ENCODE peak calls at places on chromosomes 11 and 22, in six cellular contexts. X, L, H, F, O and Y are unnamed samples.

GRCh38 chr22:23219787-23220484 is 39.6 kb downstream of the BCR start:
- DNase-seq in X (peak), L (no peak), H (peak), F (peak), O (no peak), Y (no peak)

GRCh38 chr11:2092956-2093412 is 46.2 kb downstream of the IGF2 start:
- DNase-seq in X (peak), L (peak), H (peak), F (peak), O (no peak), Y (peak)

GRCh38 chr11:17892409-17892808 is 120.4 kb downstream of the SERGEF start:
- DNase-seq in X (no peak), L (no peak), H (no peak), F (no peak), O (no peak), Y (no peak)

GRCh38 chr11:76048763-76049162 is 157.5 kb downstream of the WNT11 start:
- DNase-seq in X (no peak), L (no peak), H (no peak), F (no peak), O (no peak), Y (no peak)

GRCh38 chr11:27938011-27938410 is 169.9 kb downstream of the KIF18A start:
- DNase-seq in X (no peak), L (no peak), H (peak), F (no peak), O (no peak), Y (no peak)

GRCh38 chr11:45285931-45286632 is at the start of gene SYT13:
- DNase-seq in X (peak), L (no peak), H (no peak), F (peak), O (no peak), Y (peak)

GRCh38 chr11:117327567-117328413 is at the start of gene CEP164:
- DNase-seq in X (peak), L (peak), H (peak), F (peak), O (peak), Y (peak)

GRCh38 chr22:20981787-20982562 is at the start of gene LZTR1:
- DNase-seq in X (peak), L (peak), H (peak), F (peak), O (peak), Y (peak)

GRCh38 chr11:34256150-34256549 is 101.7 kb downstream of the ABTB2 start:
- DNase-seq in X (no peak), L (no peak), H (no peak), F (no peak), O (no peak), Y (no peak)

DNA sequence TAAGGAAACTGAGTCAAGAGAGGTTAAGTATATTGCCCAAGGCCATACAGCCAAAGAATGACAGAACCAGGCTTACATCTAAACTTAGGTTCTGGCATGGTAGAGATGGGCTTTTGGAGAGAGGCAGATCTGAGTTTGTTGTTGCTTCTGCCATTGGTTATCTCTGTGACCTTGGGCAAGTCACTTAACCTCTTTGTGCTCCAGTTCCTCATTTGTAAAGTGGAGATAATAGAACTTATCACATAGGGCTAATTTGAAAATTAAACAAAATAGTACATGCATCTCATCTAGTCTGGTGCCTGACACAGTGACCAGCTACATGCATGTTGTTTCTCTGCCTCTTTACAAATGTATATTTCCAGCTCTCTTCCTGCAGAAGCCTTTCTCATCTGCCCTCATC is 47.0 kb upstream of the PLET1 start:
- DNase-seq in X (no peak), L (no peak), H (no peak), F (no peak), O (no peak), Y (no peak)
- H3K27ac ChIP-seq in X (no peak), L (no peak), H (no peak), F (no peak), O (no peak), Y (no peak)

GRCh38 chr11:134466909-134467567 is 55.0 kb upstream of the B3GAT1 start:
- DNase-seq in X (peak), L (no peak), H (no peak), F (peak), O (no peak), Y (no peak)
- H3K4me3 ChIP-seq in X (peak), L (no peak), H (no peak), F (no peak), O (no peak), Y (no peak)

DNA sequence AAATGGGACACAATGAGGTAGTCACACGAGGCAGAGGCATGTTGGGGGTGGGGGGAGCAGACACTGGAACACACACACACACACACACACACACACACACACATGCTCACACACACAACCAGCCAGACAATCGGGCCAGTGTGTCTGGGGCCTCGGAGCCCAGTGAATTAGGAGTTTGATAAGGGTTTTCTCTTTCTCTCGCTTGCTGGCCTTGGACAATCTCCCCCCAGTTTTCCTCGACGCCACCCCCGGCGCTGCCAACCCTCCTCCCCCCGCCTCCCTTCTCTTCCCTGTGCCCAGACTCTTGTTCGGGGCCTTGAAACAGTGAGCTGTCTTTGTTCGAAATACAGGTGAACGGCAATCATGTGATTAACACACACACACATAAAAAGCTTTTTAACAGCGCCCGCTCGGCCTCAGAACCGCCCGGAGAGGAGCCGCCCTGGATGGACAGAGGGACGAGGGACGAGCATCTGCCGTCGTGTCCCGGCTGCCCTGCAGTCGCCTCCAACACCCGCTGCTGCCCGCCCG is 1.5 kb upstream of the SOX10 start:
- DNase-seq in X (no peak), L (no peak), H (no peak), F (no peak), O (no peak), Y (no peak)
- H3K27ac ChIP-seq in X (no peak), L (peak), H (no peak), F (peak), O (no peak), Y (no peak)

GRCh38 chr22:46525681-46526483 is 11.5 kb downstream of the CELSR1 start:
- DNase-seq in X (peak), L (no peak), H (no peak), F (no peak), O (no peak), Y (peak)
- H3K4me3 ChIP-seq in X (no peak), L (peak), H (no peak), F (no peak), O (no peak), Y (peak)

DNA sequence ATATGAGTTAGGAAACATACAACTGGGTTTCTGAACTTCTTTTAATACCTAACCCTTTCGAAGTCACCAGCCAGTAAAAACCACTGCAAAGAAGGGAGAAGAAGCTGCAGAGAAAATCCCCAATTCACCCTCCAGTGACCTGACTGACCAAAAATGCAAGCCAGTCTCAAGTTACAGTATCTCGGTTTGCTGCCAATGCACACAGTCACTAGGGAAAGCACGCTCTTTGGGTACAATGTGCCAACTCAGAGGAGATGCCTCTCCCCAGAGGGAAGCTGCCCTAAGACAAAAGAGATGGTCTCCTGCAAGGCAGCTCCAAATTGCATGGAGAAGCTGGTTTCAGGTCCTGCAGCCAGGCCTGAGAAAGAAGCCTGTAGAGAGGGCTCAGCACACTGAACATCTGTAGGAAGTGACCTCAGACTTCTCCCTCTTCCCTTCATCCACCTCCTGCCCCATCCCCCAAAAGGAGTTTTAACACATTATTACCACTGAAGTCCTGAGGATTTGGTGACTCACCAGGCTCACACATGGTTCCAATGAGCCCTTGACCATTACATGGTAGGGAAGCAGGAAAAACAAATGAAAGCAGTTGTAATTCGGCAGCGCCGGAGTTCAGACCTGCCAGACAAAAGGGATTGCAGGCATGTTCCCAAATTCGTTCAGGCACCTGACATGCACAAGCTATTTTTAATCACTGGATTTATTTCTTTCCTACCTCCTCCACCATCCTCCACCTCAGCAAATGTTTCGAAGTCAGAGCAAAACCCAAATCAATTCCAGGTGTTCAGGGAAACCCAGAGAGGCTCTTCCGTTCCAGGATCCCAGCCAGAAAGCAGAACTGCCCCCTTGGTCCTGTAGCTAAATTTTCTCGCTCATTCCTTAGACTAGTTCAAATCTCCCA is 90.1 kb downstream of the ETS1 start:
- DNase-seq in X (no peak), L (peak), H (peak), F (no peak), O (peak), Y (peak)
- H3K27ac ChIP-seq in X (peak), L (peak), H (peak), F (peak), O (peak), Y (peak)

DNA sequence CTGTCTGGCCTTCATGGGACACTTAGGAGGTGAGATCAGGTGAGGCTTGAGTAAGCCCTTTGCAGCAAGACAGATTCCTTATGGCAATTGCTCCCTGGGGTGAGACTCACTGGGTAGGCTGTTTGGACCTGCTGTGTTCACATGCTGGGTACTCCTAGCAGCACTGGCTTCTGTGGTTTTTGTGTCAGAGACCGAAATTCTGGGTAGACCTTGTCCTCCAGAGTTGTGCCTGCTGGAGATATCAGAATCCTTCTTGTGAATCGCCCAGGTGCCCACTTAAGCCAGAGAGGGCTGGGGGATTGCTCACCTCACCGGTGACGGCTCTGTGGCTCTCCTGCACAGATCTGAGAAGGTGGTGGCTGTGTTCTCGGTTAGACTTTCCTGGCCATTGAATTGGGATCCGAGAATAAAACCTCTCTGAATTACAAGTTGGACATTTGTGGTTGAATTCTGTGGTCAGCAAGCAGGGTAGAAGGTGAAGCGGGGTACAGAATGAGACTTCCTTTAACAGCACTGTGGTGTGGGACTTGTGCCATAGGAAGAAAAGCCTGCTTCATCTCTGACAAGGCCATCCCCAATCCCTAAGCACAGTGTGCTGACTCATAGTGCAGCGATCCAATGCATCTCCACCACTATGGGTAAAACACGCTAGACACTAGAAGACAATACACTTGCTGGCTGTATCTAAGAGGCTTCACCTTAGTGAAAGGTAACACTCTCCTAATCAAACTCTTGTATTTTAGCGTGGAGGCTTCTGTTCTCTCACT is 52.5 kb upstream of the TTC12 start:
- DNase-seq in X (no peak), L (no peak), H (peak), F (no peak), O (no peak), Y (no peak)
- H3K4me3 ChIP-seq in X (no peak), L (no peak), H (no peak), F (no peak), O (no peak), Y (no peak)

GRCh38 chr11:16000065-16000464 is 356.3 kb downstream of the SOX6 start:
- DNase-seq in X (no peak), L (no peak), H (peak), F (no peak), O (no peak), Y (no peak)
- H3K27ac ChIP-seq in X (no peak), L (no peak), H (peak), F (no peak), O (no peak), Y (no peak)